ENCODE peak calls at places on chromosomes 3 and 15, in nine cellular contexts. One of them, this sample, is unnamed.

GRCh38 chr3:53545365-53546031 is 51.1 kb downstream of the CACNA1D start:
- DNase-seq in H9: no peak
- DNase-seq in mammary epithelial cell: no peak
- DNase-seq in cardiac muscle cell: no peak
- DNase-seq in ovary: no peak
- DNase-seq in tibial artery: no peak
- DNase-seq in PC-9: no peak
- DNase-seq in esophagus muscularis mucosa: peak; percentile 81
- DNase-seq in MM.1S: no peak
- DNase-seq in this sample: no peak

GRCh38 chr3:32355892-32356291 is 35.8 kb upstream of the CMTM7 start:
- DNase-seq in H9: no peak
- DNase-seq in mammary epithelial cell: peak; percentile 29
- DNase-seq in cardiac muscle cell: no peak
- DNase-seq in ovary: no peak
- DNase-seq in tibial artery: no peak
- DNase-seq in PC-9: no peak
- DNase-seq in esophagus muscularis mucosa: no peak
- DNase-seq in MM.1S: no peak
- DNase-seq in this sample: no peak

GRCh38 chr3:139425745-139426400 is 36.4 kb upstream of the COPB2 start:
- DNase-seq in H9: no peak
- DNase-seq in mammary epithelial cell: no peak
- DNase-seq in cardiac muscle cell: no peak
- DNase-seq in ovary: no peak
- DNase-seq in tibial artery: no peak
- DNase-seq in PC-9: no peak
- DNase-seq in esophagus muscularis mucosa: no peak
- DNase-seq in MM.1S: no peak
- DNase-seq in this sample: no peak

GRCh38 chr3:134029734-134030381 is at the start of gene SLCO2A1:
- DNase-seq in H9: peak; percentile 66
- DNase-seq in mammary epithelial cell: peak; percentile 30
- DNase-seq in cardiac muscle cell: peak; percentile 81
- DNase-seq in ovary: peak; percentile 45
- DNase-seq in tibial artery: no peak
- DNase-seq in PC-9: no peak
- DNase-seq in esophagus muscularis mucosa: peak; percentile 74
- DNase-seq in MM.1S: no peak
- DNase-seq in this sample: peak; percentile 29

GRCh38 chr15:67824900-67825879 is at the start of gene SKOR1:
- DNase-seq in H9: peak; percentile 80
- DNase-seq in mammary epithelial cell: no peak
- DNase-seq in cardiac muscle cell: peak; percentile 65
- DNase-seq in ovary: no peak
- DNase-seq in tibial artery: peak; percentile 54
- DNase-seq in PC-9: no peak
- DNase-seq in esophagus muscularis mucosa: no peak
- DNase-seq in MM.1S: no peak
- DNase-seq in this sample: no peak

GRCh38 chr3:33541918-33542317 is 101.7 kb upstream of the UBP1 start:
- DNase-seq in H9: no peak
- DNase-seq in mammary epithelial cell: no peak
- DNase-seq in cardiac muscle cell: no peak
- DNase-seq in ovary: no peak
- DNase-seq in tibial artery: no peak
- DNase-seq in PC-9: no peak
- DNase-seq in esophagus muscularis mucosa: no peak
- DNase-seq in MM.1S: no peak
- DNase-seq in this sample: no peak

GRCh38 chr3:4738737-4739274 is 240.4 kb upstream of the BHLHE40 start:
- DNase-seq in H9: no peak
- DNase-seq in mammary epithelial cell: peak; percentile 69
- DNase-seq in cardiac muscle cell: no peak
- DNase-seq in ovary: no peak
- DNase-seq in tibial artery: no peak
- DNase-seq in PC-9: no peak
- DNase-seq in esophagus muscularis mucosa: no peak
- DNase-seq in MM.1S: no peak
- DNase-seq in this sample: peak; percentile 35

GRCh38 chr15:90042766-90043525 is 41.8 kb downstream of the ZNF710 start:
- DNase-seq in H9: no peak
- DNase-seq in mammary epithelial cell: no peak
- DNase-seq in cardiac muscle cell: no peak
- DNase-seq in ovary: no peak
- DNase-seq in tibial artery: no peak
- DNase-seq in PC-9: no peak
- DNase-seq in esophagus muscularis mucosa: no peak
- DNase-seq in MM.1S: no peak
- DNase-seq in this sample: no peak

GRCh38 chr15:91867581-91868026 is 14.1 kb downstream of the SLCO3A1 start:
- DNase-seq in H9: peak; percentile 73
- DNase-seq in mammary epithelial cell: peak; percentile 99
- DNase-seq in cardiac muscle cell: no peak
- DNase-seq in ovary: peak; percentile 87
- DNase-seq in tibial artery: peak; percentile 80
- DNase-seq in PC-9: peak; percentile 95
- DNase-seq in esophagus muscularis mucosa: no peak
- DNase-seq in MM.1S: no peak
- DNase-seq in this sample: peak; percentile 86

GRCh38 chr3:25571285-25571684 is 93.4 kb downstream of the TOP2B start:
- DNase-seq in H9: no peak
- DNase-seq in mammary epithelial cell: no peak
- DNase-seq in cardiac muscle cell: no peak
- DNase-seq in ovary: no peak
- DNase-seq in tibial artery: no peak
- DNase-seq in PC-9: no peak
- DNase-seq in esophagus muscularis mucosa: no peak
- DNase-seq in MM.1S: no peak
- DNase-seq in this sample: no peak

GRCh38 chr3:107899996-107900651 is 190.7 kb downstream of the CD47 start:
- DNase-seq in H9: no peak
- DNase-seq in mammary epithelial cell: no peak
- DNase-seq in cardiac muscle cell: no peak
- DNase-seq in ovary: no peak
- DNase-seq in tibial artery: no peak
- DNase-seq in PC-9: no peak
- DNase-seq in esophagus muscularis mucosa: no peak
- DNase-seq in MM.1S: no peak
- DNase-seq in this sample: no peak

GRCh38 chr3:24136624-24137310 is 191.7 kb downstream of the NR1D2 start:
- DNase-seq in H9: no peak
- DNase-seq in mammary epithelial cell: no peak
- DNase-seq in cardiac muscle cell: no peak
- DNase-seq in ovary: no peak
- DNase-seq in tibial artery: no peak
- DNase-seq in PC-9: no peak
- DNase-seq in esophagus muscularis mucosa: peak; percentile 72
- DNase-seq in MM.1S: peak; percentile 24
- DNase-seq in this sample: no peak

GRCh38 chr15:95371664-95372063 is 958.8 kb upstream of the NR2F2 start:
- DNase-seq in H9: no peak
- DNase-seq in mammary epithelial cell: peak; percentile 41
- DNase-seq in cardiac muscle cell: no peak
- DNase-seq in ovary: no peak
- DNase-seq in tibial artery: no peak
- DNase-seq in PC-9: no peak
- DNase-seq in esophagus muscularis mucosa: no peak
- DNase-seq in MM.1S: peak; percentile 24
- DNase-seq in this sample: no peak

GRCh38 chr15:42084465-42085235 is 9.7 kb downstream of the PLA2G4D start:
- DNase-seq in H9: peak; percentile 89
- DNase-seq in mammary epithelial cell: peak; percentile 94
- DNase-seq in cardiac muscle cell: peak; percentile 77
- DNase-seq in ovary: peak; percentile 78
- DNase-seq in tibial artery: peak; percentile 71
- DNase-seq in PC-9: peak; percentile 91
- DNase-seq in esophagus muscularis mucosa: no peak
- DNase-seq in MM.1S: peak; percentile 42
- DNase-seq in this sample: peak; percentile 45

GRCh38 chr3:23826382-23827061 is 20.8 kb downstream of the UBE2E1 start:
- DNase-seq in H9: no peak
- DNase-seq in mammary epithelial cell: no peak
- DNase-seq in cardiac muscle cell: no peak
- DNase-seq in ovary: no peak
- DNase-seq in tibial artery: no peak
- DNase-seq in PC-9: no peak
- DNase-seq in esophagus muscularis mucosa: no peak
- DNase-seq in MM.1S: no peak
- DNase-seq in this sample: no peak

GRCh38 chr3:193826126-193826795 is 233.3 kb downstream of the OPA1 start:
- DNase-seq in H9: no peak
- DNase-seq in mammary epithelial cell: peak; percentile 95
- DNase-seq in cardiac muscle cell: no peak
- DNase-seq in ovary: peak; percentile 62
- DNase-seq in tibial artery: no peak
- DNase-seq in PC-9: peak; percentile 93
- DNase-seq in esophagus muscularis mucosa: no peak
- DNase-seq in MM.1S: no peak
- DNase-seq in this sample: no peak

DNA sequence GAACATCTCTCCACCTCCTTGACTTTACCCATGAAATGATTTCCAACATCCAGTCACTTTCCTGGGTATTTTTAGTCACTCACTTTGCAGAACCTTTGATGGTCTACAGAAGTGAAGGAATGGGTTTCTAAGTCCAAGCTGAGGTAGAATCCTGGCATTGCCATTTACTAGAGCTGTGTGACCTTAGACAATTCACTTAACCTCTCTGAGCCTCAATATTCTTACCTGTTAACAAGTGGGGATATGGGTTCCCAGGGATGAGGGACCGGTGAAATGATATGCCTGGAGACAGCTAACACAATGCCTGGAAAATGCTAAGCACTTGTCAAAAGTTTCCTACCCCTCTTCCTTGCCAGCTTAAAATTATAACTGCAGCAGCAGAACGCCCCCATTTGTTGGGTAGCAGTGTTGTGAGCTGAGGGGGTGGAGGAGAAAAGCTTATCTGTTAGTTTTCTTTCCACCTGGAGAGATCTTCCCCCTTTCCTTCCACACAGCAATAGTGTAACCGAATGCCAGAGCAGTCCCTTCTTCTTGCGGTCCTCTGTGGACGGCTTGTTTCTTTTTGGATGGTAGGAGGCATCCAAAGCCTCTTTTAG is 319.2 kb upstream of the LRRFIP2 start:
- DNase-seq in H9: no peak
- DNase-seq in mammary epithelial cell: no peak
- DNase-seq in cardiac muscle cell: no peak
- DNase-seq in ovary: no peak
- DNase-seq in tibial artery: no peak
- DNase-seq in PC-9: no peak
- DNase-seq in esophagus muscularis mucosa: no peak
- DNase-seq in MM.1S: no peak
- DNase-seq in this sample: no peak
- H3K27ac ChIP-seq in H9: no peak overlapping the region
- H3K27ac ChIP-seq in mammary epithelial cell: no peak overlapping the region
- H3K27ac ChIP-seq in cardiac muscle cell: no peak overlapping the region
- H3K27ac ChIP-seq in ovary: no peak overlapping the region
- H3K27ac ChIP-seq in tibial artery: peak overlapping the region; percentile 81
- H3K27ac ChIP-seq in PC-9: no peak overlapping the region
- H3K27ac ChIP-seq in esophagus muscularis mucosa: peak overlapping the region; percentile 21
- H3K27ac ChIP-seq in MM.1S: no peak overlapping the region
- H3K27ac ChIP-seq in this sample: peak overlapping the region; percentile 82

GRCh38 chr3:46442591-46443530 is 21.8 kb downstream of the LTF start:
- DNase-seq in H9: no peak
- DNase-seq in mammary epithelial cell: no peak
- DNase-seq in cardiac muscle cell: no peak
- DNase-seq in ovary: no peak
- DNase-seq in tibial artery: no peak
- DNase-seq in PC-9: peak; percentile 60
- DNase-seq in esophagus muscularis mucosa: no peak
- DNase-seq in MM.1S: no peak
- DNase-seq in this sample: no peak
- TF ChIP-seq CTCF in H9: peak; percentile 68
- TF ChIP-seq CTCF in mammary epithelial cell: no peak
- TF ChIP-seq CTCF in cardiac muscle cell: no peak
- TF ChIP-seq CTCF in ovary: no peak
- TF ChIP-seq CTCF in tibial artery: no peak
- TF ChIP-seq CTCF in PC-9: peak; percentile 77
- TF ChIP-seq CTCF in esophagus muscularis mucosa: peak; percentile 75
- TF ChIP-seq CTCF in MM.1S: no peak
- TF ChIP-seq CTCF in this sample: peak; percentile 65

GRCh38 chr3:57350271-57350670 is 57.8 kb upstream of the ASB14 start:
- DNase-seq in H9: no peak
- DNase-seq in mammary epithelial cell: no peak
- DNase-seq in cardiac muscle cell: no peak
- DNase-seq in ovary: no peak
- DNase-seq in tibial artery: no peak
- DNase-seq in PC-9: no peak
- DNase-seq in esophagus muscularis mucosa: no peak
- DNase-seq in MM.1S: no peak
- DNase-seq in this sample: no peak

GRCh38 chr3:57354768-57355167 is 62.3 kb upstream of the ASB14 start:
- DNase-seq in H9: no peak
- DNase-seq in mammary epithelial cell: no peak
- DNase-seq in cardiac muscle cell: no peak
- DNase-seq in ovary: no peak
- DNase-seq in tibial artery: no peak
- DNase-seq in PC-9: no peak
- DNase-seq in esophagus muscularis mucosa: no peak
- DNase-seq in MM.1S: no peak
- DNase-seq in this sample: no peak
- H3K27ac ChIP-seq in H9: no peak overlapping the region
- H3K27ac ChIP-seq in mammary epithelial cell: no peak overlapping the region
- H3K27ac ChIP-seq in cardiac muscle cell: no peak overlapping the region
- H3K27ac ChIP-seq in ovary: no peak overlapping the region
- H3K27ac ChIP-seq in tibial artery: no peak overlapping the region
- H3K27ac ChIP-seq in PC-9: no peak overlapping the region
- H3K27ac ChIP-seq in esophagus muscularis mucosa: no peak overlapping the region
- H3K27ac ChIP-seq in MM.1S: no peak overlapping the region
- H3K27ac ChIP-seq in this sample: no peak overlapping the region

GRCh38 chr3:174532216-174532615 is 326.9 kb upstream of the NAALADL2 start:
- DNase-seq in H9: no peak
- DNase-seq in mammary epithelial cell: no peak
- DNase-seq in cardiac muscle cell: no peak
- DNase-seq in ovary: no peak
- DNase-seq in tibial artery: no peak
- DNase-seq in PC-9: no peak
- DNase-seq in esophagus muscularis mucosa: no peak
- DNase-seq in MM.1S: no peak
- DNase-seq in this sample: no peak

GRCh38 chr3:174531262-174531982 is 327.7 kb upstream of the NAALADL2 start:
- DNase-seq in H9: no peak
- DNase-seq in mammary epithelial cell: no peak
- DNase-seq in cardiac muscle cell: no peak
- DNase-seq in ovary: no peak
- DNase-seq in tibial artery: no peak
- DNase-seq in PC-9: no peak
- DNase-seq in esophagus muscularis mucosa: no peak
- DNase-seq in MM.1S: no peak
- DNase-seq in this sample: no peak

GRCh38 chr3:174533286-174533685 is 325.8 kb upstream of the NAALADL2 start:
- DNase-seq in H9: no peak
- DNase-seq in mammary epithelial cell: peak; percentile 72
- DNase-seq in cardiac muscle cell: no peak
- DNase-seq in ovary: no peak
- DNase-seq in tibial artery: no peak
- DNase-seq in PC-9: no peak
- DNase-seq in esophagus muscularis mucosa: no peak
- DNase-seq in MM.1S: no peak
- DNase-seq in this sample: no peak

GRCh38 chr3:174532776-174533175 is 326.4 kb upstream of the NAALADL2 start:
- DNase-seq in H9: no peak
- DNase-seq in mammary epithelial cell: no peak
- DNase-seq in cardiac muscle cell: no peak
- DNase-seq in ovary: no peak
- DNase-seq in tibial artery: no peak
- DNase-seq in PC-9: no peak
- DNase-seq in esophagus muscularis mucosa: no peak
- DNase-seq in MM.1S: no peak
- DNase-seq in this sample: no peak

GRCh38 chr3:174529298-174529697 is 329.8 kb upstream of the NAALADL2 start:
- DNase-seq in H9: no peak
- DNase-seq in mammary epithelial cell: no peak
- DNase-seq in cardiac muscle cell: no peak
- DNase-seq in ovary: no peak
- DNase-seq in tibial artery: no peak
- DNase-seq in PC-9: no peak
- DNase-seq in esophagus muscularis mucosa: no peak
- DNase-seq in MM.1S: no peak
- DNase-seq in this sample: no peak
- TF ChIP-seq CTCF in H9: no peak
- TF ChIP-seq CTCF in mammary epithelial cell: no peak
- TF ChIP-seq CTCF in cardiac muscle cell: no peak
- TF ChIP-seq CTCF in ovary: no peak
- TF ChIP-seq CTCF in tibial artery: no peak
- TF ChIP-seq CTCF in PC-9: no peak
- TF ChIP-seq CTCF in esophagus muscularis mucosa: no peak
- TF ChIP-seq CTCF in MM.1S: no peak
- TF ChIP-seq CTCF in this sample: no peak